ENCODE peak calls at places on chromosomes 7 and 10, in five cellular contexts. J, Q, A, S and D are unnamed samples.

GRCh38 chr7:44693641-44694313 is 54.9 kb upstream of the ZMIZ2 start:
- DNase-seq in S (no peak), Q (no peak), A (no peak), J (no peak), D (no peak)

GRCh38 chr10:103661198-103661950 is 167.9 kb downstream of the NEURL1 start:
- DNase-seq in A (peak), Q (peak), S (peak), J (peak), D (no peak)

GRCh38 chr10:28432210-28432676 is 100.7 kb upstream of the WAC start:
- DNase-seq in S (peak), J (peak), Q (peak), A (peak), D (peak)

GRCh38 chr10:72088879-72089585 is 681 bp upstream of the SPOCK2 start:
- DNase-seq in Q (peak), J (no peak), A (no peak), S (no peak), D (no peak)

GRCh38 chr10:21311426-21311825 is 214.1 kb downstream of the SKIDA1 start:
- DNase-seq in A (no peak), S (no peak), J (no peak), Q (no peak), D (no peak)

GRCh38 chr7:24834150-24834798 is 77.0 kb upstream of the GSDME start:
- DNase-seq in J (no peak), S (no peak), A (no peak), Q (no peak), D (no peak)

GRCh38 chr10:58998924-58999713 is 177.3 kb upstream of the PHYHIPL start:
- DNase-seq in S (peak), Q (no peak), A (no peak), J (no peak), D (no peak)

GRCh38 chr7:94297397-94297838 is 97.3 kb upstream of the COL1A2 start:
- DNase-seq in S (peak), J (no peak), A (peak), Q (no peak), D (no peak)

GRCh38 chr7:17971392-17971791 is 31.1 kb upstream of the SNX13 start:
- DNase-seq in Q (no peak), S (no peak), A (no peak), J (no peak), D (no peak)

GRCh38 chr7:114799522-114800133 is 122.3 kb upstream of the MDFIC start:
- DNase-seq in S (no peak), J (no peak), Q (no peak), A (no peak), D (no peak)

GRCh38 chr10:103592186-103593021 is 98.9 kb downstream of the NEURL1 start:
- DNase-seq in S (peak), Q (peak), A (no peak), J (peak), D (peak)

GRCh38 chr10:98569878-98570277 is 123.1 kb upstream of the HPS1 start:
- DNase-seq in J (no peak), A (no peak), Q (no peak), S (no peak), D (no peak)

GRCh38 chr10:88008866-88009470 is 145.5 kb downstream of the PTEN start:
- DNase-seq in A (no peak), Q (no peak), S (no peak), J (no peak), D (no peak)

GRCh38 chr7:64775289-64775688 is 18.9 kb upstream of the ZNF138 start:
- DNase-seq in A (no peak), Q (no peak), S (no peak), J (no peak), D (no peak)

GRCh38 chr10:47276576-47277351 is 23.2 kb upstream of the GDF10 start:
- DNase-seq in A (no peak), Q (no peak), J (no peak), S (no peak), D (no peak)

GRCh38 chr10:60291354-60291930 is 98.2 kb downstream of the ANK3 start:
- DNase-seq in S (no peak), J (no peak), A (no peak), Q (no peak), D (no peak)

GRCh38 chr7:118754608-118755007 is 530.1 kb downstream of the ANKRD7 start:
- DNase-seq in A (no peak), S (no peak), J (no peak), Q (no peak), D (no peak)

GRCh38 chr10:70477661-70478162 is 855 bp upstream of the PALD1 start:
- DNase-seq in J (no peak), A (no peak), S (peak), Q (peak), D (no peak)

GRCh38 chr7:132777419-132777818 is 201.1 kb upstream of the PLXNA4 start:
- DNase-seq in A (no peak), J (no peak), Q (no peak), S (no peak), D (no peak)

GRCh38 chr7:86889501-86889900 is 170.0 kb downstream of the ELAPOR2 start:
- DNase-seq in Q (no peak), S (no peak), A (no peak), J (no peak), D (no peak)

GRCh38 chr7:151409555-151410404 is at the start of gene WDR86:
- DNase-seq in A (no peak), S (peak), J (peak), Q (peak), D (no peak)

GRCh38 chr10:76559889-76560215 is 1077.8 kb downstream of the KCNMA1 start:
- DNase-seq in Q (no peak), S (no peak), J (no peak), A (no peak), D (no peak)

GRCh38 chr7:135337506-135337905 is 103.9 kb downstream of the STRA8 start:
- DNase-seq in S (no peak), A (no peak), Q (no peak), J (no peak), D (no peak)

GRCh38 chr7:112162161-112163020 is 43.8 kb downstream of the DOCK4 start:
- DNase-seq in J (no peak), A (peak), Q (no peak), S (no peak), D (peak)

GRCh38 chr10:22598488-22598887 is 115.9 kb downstream of the PIP4K2A start:
- DNase-seq in S (no peak), J (no peak), Q (no peak), A (no peak), D (no peak)

GRCh38 chr10:70866424-70866823 is 21.9 kb downstream of the PCBD1 start:
- DNase-seq in S (no peak), A (no peak), J (no peak), Q (no peak), D (no peak)

GRCh38 chr7:39587393-39587792 is 21.2 kb downstream of the YAE1 start:
- DNase-seq in A (no peak), S (no peak), J (no peak), Q (no peak), D (no peak)

GRCh38 chr10:32059472-32059871 is 3.2 kb upstream of the KIF5B start:
- DNase-seq in S (no peak), A (no peak), J (no peak), Q (no peak), D (no peak)

GRCh38 chr10:63464402-63465292 is 1.1 kb downstream of the JMJD1C start:
- DNase-seq in Q (no peak), J (no peak), A (no peak), S (no peak), D (peak)

GRCh38 chr10:130924138-130924819 is 387.2 kb downstream of the TCERG1L start:
- DNase-seq in J (no peak), S (no peak), Q (no peak), A (no peak), D (no peak)

GRCh38 chr7:120091807-120092206 is 181.2 kb upstream of the KCND2 start:
- DNase-seq in Q (no peak), S (no peak), A (no peak), J (no peak), D (no peak)

GRCh38 chr10:43231523-43232078 is 35.3 kb downstream of the RASGEF1A start:
- DNase-seq in J (no peak), Q (peak), A (no peak), S (peak), D (no peak)

GRCh38 chr7:18886801-18887200 is 230.6 kb downstream of the TWIST1 start:
- DNase-seq in S (no peak), J (no peak), A (no peak), Q (no peak), D (no peak)

GRCh38 chr10:102835007-102835482 is 2.2 kb downstream of the CYP17A1 start:
- DNase-seq in A (peak), S (peak), Q (peak), J (peak), D (peak)

GRCh38 chr7:128154519-128154918 is 86.6 kb upstream of the LEP start:
- DNase-seq in S (no peak), Q (no peak), J (no peak), A (no peak), D (no peak)

GRCh38 chr7:1447551-1448244 is 11.6 kb downstream of the MICALL2 start:
- DNase-seq in A (no peak), Q (no peak), S (no peak), J (no peak), D (no peak)

GRCh38 chr10:35225204-35225603 is 98.6 kb downstream of the CREM start:
- DNase-seq in S (no peak), A (no peak), J (no peak), Q (no peak), D (no peak)

GRCh38 chr7:51128545-51129466 is 187.8 kb downstream of the COBL start:
- DNase-seq in Q (no peak), S (no peak), A (no peak), J (no peak), D (no peak)

GRCh38 chr10:129274928-129275474 is 192.0 kb upstream of the MGMT start:
- DNase-seq in S (no peak), Q (no peak), J (no peak), A (no peak), D (no peak)